ENCODE peak calls at places on chromosomes 6 and 20, in ten cellular contexts. L is SHP77; J is effector memory CD4-positive, alpha-beta T cell; N is H54; A is AG09319; P is NCI-H1436; D is uterus; Z is posterior cingulate gyrus; Q is NCI-H774; X is mesendoderm. W is an unnamed sample.

GRCh38 chr6:1313364-1313754 is 1.5 kb downstream of the FOXQ1 start:
- DNase-seq in Q (no peak), Z (no peak), J (no peak), A (no peak), L (no peak), D (no peak), P (no peak), X (peak), N (no peak), W (no peak)

GRCh38 chr6:105045546-105045945 is 88.6 kb downstream of the LIN28B start:
- DNase-seq in N (no peak), L (no peak), J (no peak), A (no peak), X (no peak), D (no peak), Z (no peak), Q (peak), P (no peak), W (no peak)

GRCh38 chr6:15088904-15089568 is 156.8 kb upstream of the JARID2 start:
- DNase-seq in A (no peak), P (no peak), D (no peak), Z (no peak), Q (no peak), N (no peak), X (no peak), J (no peak), L (no peak), W (no peak)

GRCh38 chr6:38404900-38405556 is 234.7 kb downstream of the BTBD9 start:
- DNase-seq in D (no peak), J (no peak), Q (no peak), L (no peak), N (no peak), A (no peak), X (no peak), Z (no peak), P (no peak), W (no peak)

GRCh38 chr6:159935633-159936032 is 33.2 kb upstream of the IGF2R start:
- DNase-seq in L (no peak), D (no peak), A (no peak), P (no peak), J (no peak), Q (no peak), N (no peak), Z (no peak), X (no peak), W (no peak)

GRCh38 chr6:151482290-151482689 is 11.5 kb upstream of the CCDC170 start:
- DNase-seq in A (no peak), N (no peak), Q (no peak), Z (no peak), L (no peak), D (no peak), J (no peak), P (no peak), X (no peak), W (no peak)

GRCh38 chr6:116456927-116457326 is 4.2 kb upstream of the CALHM6 start:
- DNase-seq in J (no peak), X (no peak), Z (no peak), L (no peak), D (no peak), P (no peak), Q (no peak), N (no peak), A (no peak), W (no peak)

GRCh38 chr6:114000066-114000465 is 29.1 kb upstream of the HDAC2 start:
- DNase-seq in L (no peak), Q (no peak), J (no peak), D (no peak), P (no peak), Z (no peak), A (no peak), X (no peak), N (no peak), W (no peak)

GRCh38 chr6:80143312-80143960 is 37.0 kb downstream of the BCKDHB start:
- DNase-seq in Q (no peak), N (peak), X (no peak), D (peak), P (no peak), A (peak), L (peak), Z (no peak), J (no peak), W (peak)

GRCh38 chr20:23482138-23482537 is 8.8 kb upstream of the CST8 start:
- DNase-seq in N (no peak), Z (no peak), X (no peak), J (no peak), L (no peak), Q (no peak), D (no peak), A (no peak), P (no peak), W (no peak)

GRCh38 chr20:23186808-23187207 is 100.7 kb upstream of the CD93 start:
- DNase-seq in Q (no peak), J (no peak), L (no peak), N (no peak), D (no peak), X (no peak), A (no peak), P (no peak), Z (no peak), W (no peak)

GRCh38 chr20:19588731-19589130 is 169.3 kb upstream of the RIN2 start:
- DNase-seq in Q (no peak), X (no peak), A (no peak), D (peak), N (no peak), Z (no peak), J (no peak), P (peak), L (no peak), W (no peak)

GRCh38 chr6:52868240-52868639 is 27.6 kb upstream of the GSTA5 start:
- DNase-seq in J (no peak), P (no peak), A (no peak), Q (no peak), D (no peak), N (no peak), L (no peak), X (no peak), Z (no peak), W (no peak)

GRCh38 chr6:73943401-73943800 is 247.4 kb downstream of the CD109 start:
- DNase-seq in X (no peak), A (no peak), Z (no peak), N (no peak), D (no peak), J (no peak), L (no peak), P (no peak), Q (no peak), W (no peak)

GRCh38 chr6:130008236-130008873 is 10.0 kb upstream of the L3MBTL3 start:
- DNase-seq in D (no peak), Z (no peak), X (no peak), N (no peak), J (no peak), A (no peak), P (no peak), L (no peak), Q (no peak), W (no peak)

GRCh38 chr20:58340853-58341252 is 31.3 kb downstream of the RAB22A start:
- DNase-seq in L (no peak), J (no peak), N (no peak), D (no peak), P (no peak), A (no peak), Z (no peak), Q (no peak), X (no peak), W (no peak)

GRCh38 chr20:11901127-11901526 is 16.6 kb upstream of the BTBD3 start:
- DNase-seq in A (no peak), P (no peak), J (no peak), Z (no peak), X (no peak), L (no peak), N (peak), D (no peak), Q (no peak), W (no peak)

GRCh38 chr6:43970913-43971775 is 156.1 kb downstream of the MRPL14 start:
- DNase-seq in X (no peak), A (no peak), Q (no peak), P (no peak), D (peak), L (no peak), N (no peak), J (no peak), Z (no peak), W (no peak)